ENCODE peak calls at places on chromosomes 6 and 20, in eight cellular contexts. One of them, this sample, is unnamed.

GRCh38 chr6:76861403-76861802 is 601.9 kb downstream of the HTR1B start:
- DNase-seq in heart right ventricle: no peak
- DNase-seq in neural progenitor cell: peak; percentile 65
- DNase-seq in AG04450: no peak
- DNase-seq in CD8-positive, alpha-beta T cell: no peak
- DNase-seq in thyroid gland: no peak
- DNase-seq in Caco-2: peak; percentile 46
- DNase-seq in fibroblast of lung: no peak
- DNase-seq in this sample: no peak

GRCh38 chr6:132818404-132819359 is 4.3 kb downstream of the RPS12 start:
- DNase-seq in heart right ventricle: no peak
- DNase-seq in neural progenitor cell: no peak
- DNase-seq in AG04450: no peak
- DNase-seq in CD8-positive, alpha-beta T cell: no peak
- DNase-seq in thyroid gland: no peak
- DNase-seq in Caco-2: no peak
- DNase-seq in fibroblast of lung: no peak
- DNase-seq in this sample: no peak

GRCh38 chr6:71187136-71187535 is 101.5 kb upstream of the OGFRL1 start:
- DNase-seq in heart right ventricle: no peak
- DNase-seq in neural progenitor cell: no peak
- DNase-seq in AG04450: no peak
- DNase-seq in CD8-positive, alpha-beta T cell: no peak
- DNase-seq in thyroid gland: no peak
- DNase-seq in Caco-2: no peak
- DNase-seq in fibroblast of lung: no peak
- DNase-seq in this sample: no peak

GRCh38 chr6:34317882-34318491 is 69.2 kb upstream of the SMIM29 start:
- DNase-seq in heart right ventricle: no peak
- DNase-seq in neural progenitor cell: no peak
- DNase-seq in AG04450: no peak
- DNase-seq in CD8-positive, alpha-beta T cell: no peak
- DNase-seq in thyroid gland: no peak
- DNase-seq in Caco-2: no peak
- DNase-seq in fibroblast of lung: peak; percentile 27
- DNase-seq in this sample: no peak

GRCh38 chr6:22455378-22455777 is 114.0 kb upstream of the HDGFL1 start:
- DNase-seq in heart right ventricle: no peak
- DNase-seq in neural progenitor cell: no peak
- DNase-seq in AG04450: no peak
- DNase-seq in CD8-positive, alpha-beta T cell: no peak
- DNase-seq in thyroid gland: no peak
- DNase-seq in Caco-2: no peak
- DNase-seq in fibroblast of lung: no peak
- DNase-seq in this sample: no peak

GRCh38 chr6:2158596-2159271 is 86.7 kb downstream of the GMDS start:
- DNase-seq in heart right ventricle: no peak
- DNase-seq in neural progenitor cell: peak; percentile 88
- DNase-seq in AG04450: no peak
- DNase-seq in CD8-positive, alpha-beta T cell: no peak
- DNase-seq in thyroid gland: peak; percentile 48
- DNase-seq in Caco-2: peak; percentile 38
- DNase-seq in fibroblast of lung: peak; percentile 41
- DNase-seq in this sample: no peak

GRCh38 chr20:17648306-17648646 is 33.8 kb downstream of the RRBP1 start:
- DNase-seq in heart right ventricle: no peak
- DNase-seq in neural progenitor cell: no peak
- DNase-seq in AG04450: no peak
- DNase-seq in CD8-positive, alpha-beta T cell: no peak
- DNase-seq in thyroid gland: peak; percentile 70
- DNase-seq in Caco-2: no peak
- DNase-seq in fibroblast of lung: no peak
- DNase-seq in this sample: peak; percentile 85

GRCh38 chr6:153059311-153059710 is 56.8 kb upstream of the MTRF1L start:
- DNase-seq in heart right ventricle: no peak
- DNase-seq in neural progenitor cell: no peak
- DNase-seq in AG04450: no peak
- DNase-seq in CD8-positive, alpha-beta T cell: no peak
- DNase-seq in thyroid gland: no peak
- DNase-seq in Caco-2: no peak
- DNase-seq in fibroblast of lung: no peak
- DNase-seq in this sample: no peak

GRCh38 chr20:31590717-31591225 is 14.3 kb upstream of the ID1 start:
- DNase-seq in heart right ventricle: no peak
- DNase-seq in neural progenitor cell: peak; percentile 28
- DNase-seq in AG04450: no peak
- DNase-seq in CD8-positive, alpha-beta T cell: no peak
- DNase-seq in thyroid gland: peak; percentile 46
- DNase-seq in Caco-2: no peak
- DNase-seq in fibroblast of lung: no peak
- DNase-seq in this sample: no peak

DNA sequence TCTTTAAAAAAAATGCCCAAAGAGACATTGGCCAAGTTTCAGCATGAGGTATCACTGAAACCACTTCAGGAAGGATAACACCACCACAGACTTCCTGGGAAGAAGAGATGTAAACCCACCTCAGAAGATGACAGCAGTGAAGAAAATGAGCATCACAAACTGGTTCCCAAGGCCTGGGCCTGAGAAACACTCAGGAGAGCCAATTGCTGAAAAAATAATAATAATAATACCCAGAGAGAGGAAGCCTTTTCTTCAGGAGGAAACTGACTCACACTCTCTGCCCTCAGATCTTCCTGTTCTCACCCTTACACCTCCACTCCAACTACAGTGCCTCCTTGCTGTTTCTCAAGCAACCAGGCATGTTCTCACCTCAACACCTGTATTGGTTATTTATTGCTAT is 68.1 kb upstream of the MAFB start:
- DNase-seq in heart right ventricle: no peak
- DNase-seq in neural progenitor cell: no peak
- DNase-seq in AG04450: no peak
- DNase-seq in CD8-positive, alpha-beta T cell: no peak
- DNase-seq in thyroid gland: no peak
- DNase-seq in Caco-2: no peak
- DNase-seq in fibroblast of lung: no peak
- DNase-seq in this sample: no peak
- TF ChIP-seq CTCF in heart right ventricle: no peak
- TF ChIP-seq CTCF in neural progenitor cell: no peak
- TF ChIP-seq CTCF in AG04450: no peak
- TF ChIP-seq CTCF in CD8-positive, alpha-beta T cell: no peak
- TF ChIP-seq CTCF in thyroid gland: no peak
- TF ChIP-seq CTCF in Caco-2: no peak
- TF ChIP-seq CTCF in fibroblast of lung: no peak
- TF ChIP-seq CTCF in this sample: no peak

DNA sequence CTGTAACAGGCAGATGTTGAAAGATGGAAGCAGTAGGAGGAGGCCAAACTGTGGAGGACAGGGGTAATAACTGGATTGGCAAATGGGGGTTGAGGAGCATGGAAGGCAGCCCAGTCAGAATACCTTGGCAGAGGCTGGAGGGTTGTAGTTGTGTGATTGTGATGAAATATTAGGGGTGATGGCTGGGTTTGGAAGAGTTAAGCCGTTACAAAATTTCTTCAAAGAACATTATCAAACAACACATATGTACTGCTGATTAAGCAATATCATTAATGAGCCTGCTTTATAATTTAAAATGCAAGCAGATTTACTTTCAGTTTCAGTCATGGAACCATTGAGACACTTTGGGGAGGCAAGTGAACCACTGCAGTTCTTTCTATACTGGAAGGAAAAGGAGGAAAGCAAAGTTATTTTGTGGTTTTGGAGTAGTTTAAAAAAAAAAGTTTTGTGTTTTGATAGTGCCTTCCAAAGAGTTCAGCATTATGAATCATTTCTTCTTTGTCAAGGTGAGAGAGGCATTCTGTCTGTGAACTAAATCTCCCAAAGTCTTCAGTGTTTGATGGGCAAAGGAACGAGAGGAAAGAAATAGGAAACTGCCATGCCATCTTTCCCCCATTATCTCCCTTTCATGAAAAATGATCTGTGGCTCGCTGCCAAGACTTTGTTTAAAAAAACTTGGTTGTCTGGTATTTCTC is 20.7 kb downstream of the FOXO3 start:
- DNase-seq in heart right ventricle: no peak
- DNase-seq in neural progenitor cell: no peak
- DNase-seq in AG04450: no peak
- DNase-seq in CD8-positive, alpha-beta T cell: no peak
- DNase-seq in thyroid gland: no peak
- DNase-seq in Caco-2: no peak
- DNase-seq in fibroblast of lung: peak; percentile 91
- DNase-seq in this sample: no peak
- H3K4me3 ChIP-seq in heart right ventricle: no peak overlapping the region
- H3K4me3 ChIP-seq in neural progenitor cell: no peak overlapping the region
- H3K4me3 ChIP-seq in AG04450: peak overlapping the region; percentile 47
- H3K4me3 ChIP-seq in CD8-positive, alpha-beta T cell: no peak overlapping the region
- H3K4me3 ChIP-seq in thyroid gland: no peak overlapping the region
- H3K4me3 ChIP-seq in Caco-2: no peak overlapping the region
- H3K4me3 ChIP-seq in fibroblast of lung: peak overlapping the region; percentile 44
- H3K4me3 ChIP-seq in this sample: peak overlapping the region; percentile 3

DNA sequence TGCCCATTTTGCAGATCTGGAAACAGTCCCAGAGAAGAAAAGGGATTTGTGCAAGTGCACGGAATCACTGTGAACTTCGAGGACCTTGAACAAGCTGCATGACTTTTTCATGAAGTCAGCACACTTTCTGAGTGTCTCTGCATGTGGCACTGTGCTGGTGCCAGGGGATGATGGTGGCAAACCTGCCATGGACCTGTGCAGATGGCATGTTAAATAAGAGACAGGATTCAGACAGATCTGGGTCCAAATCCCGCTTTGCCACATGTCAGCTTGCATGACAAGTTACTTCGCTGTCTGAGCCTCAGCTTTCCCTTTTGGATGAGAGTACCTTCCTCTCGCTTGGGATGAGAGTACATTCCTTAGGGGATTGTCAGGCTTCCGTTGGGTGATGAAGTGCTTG is 26.9 kb downstream of the ZNF831 start:
- DNase-seq in heart right ventricle: no peak
- DNase-seq in neural progenitor cell: no peak
- DNase-seq in AG04450: no peak
- DNase-seq in CD8-positive, alpha-beta T cell: no peak
- DNase-seq in thyroid gland: no peak
- DNase-seq in Caco-2: no peak
- DNase-seq in fibroblast of lung: no peak
- DNase-seq in this sample: no peak
- H3K27me3 ChIP-seq in heart right ventricle: peaks cover 21% of the 10 kb centered on the region
- H3K27me3 ChIP-seq in neural progenitor cell: no peaks in the 10 kb centered on the region
- H3K27me3 ChIP-seq in AG04450: no peaks in the 10 kb centered on the region
- H3K27me3 ChIP-seq in CD8-positive, alpha-beta T cell: no peaks in the 10 kb centered on the region
- H3K27me3 ChIP-seq in thyroid gland: no peaks in the 10 kb centered on the region
- H3K27me3 ChIP-seq in Caco-2: no peaks in the 10 kb centered on the region
- H3K27me3 ChIP-seq in fibroblast of lung: no peaks in the 10 kb centered on the region
- H3K27me3 ChIP-seq in this sample: peaks cover 22% of the 10 kb centered on the region

GRCh38 chr6:144087789-144088426 is 7.5 kb downstream of the SF3B5 start:
- DNase-seq in heart right ventricle: no peak
- DNase-seq in neural progenitor cell: no peak
- DNase-seq in AG04450: no peak
- DNase-seq in CD8-positive, alpha-beta T cell: no peak
- DNase-seq in thyroid gland: no peak
- DNase-seq in Caco-2: no peak
- DNase-seq in fibroblast of lung: no peak
- DNase-seq in this sample: no peak
- TF ChIP-seq CTCF in heart right ventricle: no peak
- TF ChIP-seq CTCF in neural progenitor cell: no peak
- TF ChIP-seq CTCF in AG04450: no peak
- TF ChIP-seq CTCF in CD8-positive, alpha-beta T cell: no peak
- TF ChIP-seq CTCF in thyroid gland: no peak
- TF ChIP-seq CTCF in Caco-2: no peak
- TF ChIP-seq CTCF in fibroblast of lung: no peak
- TF ChIP-seq CTCF in this sample: no peak

GRCh38 chr20:6008254-6008653 is 45.6 kb downstream of the LRRN4 start:
- DNase-seq in heart right ventricle: peak; percentile 22
- DNase-seq in neural progenitor cell: peak; percentile 16
- DNase-seq in AG04450: peak; percentile 76
- DNase-seq in CD8-positive, alpha-beta T cell: no peak
- DNase-seq in thyroid gland: peak; percentile 84
- DNase-seq in Caco-2: peak; percentile 30
- DNase-seq in fibroblast of lung: peak; percentile 90
- DNase-seq in this sample: no peak

GRCh38 chr20:6006603-6006949 is 47.3 kb downstream of the LRRN4 start:
- DNase-seq in heart right ventricle: peak; percentile 8
- DNase-seq in neural progenitor cell: no peak
- DNase-seq in AG04450: no peak
- DNase-seq in CD8-positive, alpha-beta T cell: no peak
- DNase-seq in thyroid gland: no peak
- DNase-seq in Caco-2: no peak
- DNase-seq in fibroblast of lung: no peak
- DNase-seq in this sample: no peak

GRCh38 chr20:6007094-6007528 is 46.7 kb downstream of the LRRN4 start:
- DNase-seq in heart right ventricle: no peak
- DNase-seq in neural progenitor cell: peak; percentile 9
- DNase-seq in AG04450: no peak
- DNase-seq in CD8-positive, alpha-beta T cell: no peak
- DNase-seq in thyroid gland: no peak
- DNase-seq in Caco-2: peak; percentile 26
- DNase-seq in fibroblast of lung: no peak
- DNase-seq in this sample: no peak

GRCh38 chr20:6012166-6012565 is 41.7 kb downstream of the LRRN4 start:
- DNase-seq in heart right ventricle: no peak
- DNase-seq in neural progenitor cell: no peak
- DNase-seq in AG04450: no peak
- DNase-seq in CD8-positive, alpha-beta T cell: no peak
- DNase-seq in thyroid gland: no peak
- DNase-seq in Caco-2: no peak
- DNase-seq in fibroblast of lung: no peak
- DNase-seq in this sample: no peak

GRCh38 chr20:6007529-6008103 is 46.2 kb downstream of the LRRN4 start:
- DNase-seq in heart right ventricle: no peak
- DNase-seq in neural progenitor cell: no peak
- DNase-seq in AG04450: no peak
- DNase-seq in CD8-positive, alpha-beta T cell: no peak
- DNase-seq in thyroid gland: no peak
- DNase-seq in Caco-2: peak; percentile 34
- DNase-seq in fibroblast of lung: no peak
- DNase-seq in this sample: no peak
- H3K4me3 ChIP-seq in heart right ventricle: peak overlapping the region; percentile 78
- H3K4me3 ChIP-seq in neural progenitor cell: peak overlapping the region; percentile 97
- H3K4me3 ChIP-seq in AG04450: peak overlapping the region; percentile 80
- H3K4me3 ChIP-seq in CD8-positive, alpha-beta T cell: no peak overlapping the region
- H3K4me3 ChIP-seq in thyroid gland: no peak overlapping the region
- H3K4me3 ChIP-seq in Caco-2: peak overlapping the region; percentile 83
- H3K4me3 ChIP-seq in fibroblast of lung: peak overlapping the region; percentile 94
- H3K4me3 ChIP-seq in this sample: peak overlapping the region; percentile 78

This sample was measured in upper lobe of right lung.